ENCODE peak calls at places on chromosomes 4 and X, in ten cellular contexts. T is Karpas-422; S is SK-N-SH; O is neural progenitor cell; F is transverse colon; U is upper lobe of right lung; P is ascending aorta; Z is cardiac muscle cell; W is colonic mucosa; C is CD4-positive, CD25-positive, alpha-beta regulatory T cell. I is an unnamed sample. For H3K36me3 and H3K4me1, the result is how much of the 10 kb centered on the place peaks cover.

GRCh38 chr4:66777097-66777496 is 768.2 kb downstream of the CENPC start:
- DNase-seq in T (no peak), S (no peak), O (no peak), F (no peak), U (no peak), P (no peak), Z (no peak), W (no peak), C (no peak), I (no peak)

GRCh38 chr4:186258216-186258811 is 7.7 kb upstream of the F11 start:
- DNase-seq in T (no peak), S (no peak), O (no peak), F (no peak), U (no peak), P (no peak), Z (no peak), W (no peak), C (no peak), I (no peak)

GRCh38 chr4:6767341-6767724 is 15.2 kb upstream of the KIAA0232 start:
- DNase-seq in T (no peak), S (no peak), O (no peak), F (no peak), U (no peak), P (no peak), Z (no peak), W (peak), C (no peak), I (no peak)

GRCh38 chrX:112513154-112513553 is 166.6 kb downstream of the LHFPL1 start:
- DNase-seq in T (no peak), S (no peak), O (no peak), F (no peak), U (no peak), P (no peak), Z (no peak), W (no peak), C (no peak), I (no peak)

GRCh38 chrX:130975947-130976346 is 72.9 kb upstream of the ENOX2 start:
- DNase-seq in T (peak), S (peak), O (peak), F (peak), U (no peak), P (no peak), Z (peak), W (peak), C (no peak), I (peak)

GRCh38 chrX:31932769-31933168 is 860.9 kb upstream of the FTHL17 start:
- DNase-seq in T (no peak), S (no peak), O (no peak), F (no peak), U (no peak), P (no peak), Z (no peak), W (no peak), C (no peak), I (no peak)

GRCh38 chrX:102085706-102086105 is 39.8 kb upstream of the TCEAL2 start:
- DNase-seq in T (peak), S (no peak), O (no peak), F (no peak), U (no peak), P (no peak), Z (no peak), W (no peak), C (no peak), I (no peak)

GRCh38 chr4:137514401-137515116 is 17.7 kb downstream of the PCDH18 start:
- DNase-seq in T (no peak), S (no peak), O (no peak), F (no peak), U (no peak), P (no peak), Z (no peak), W (no peak), C (no peak), I (no peak)

GRCh38 chr4:94498502-94498901 is 46.8 kb downstream of the PDLIM5 start:
- DNase-seq in T (no peak), S (no peak), O (no peak), F (no peak), U (no peak), P (no peak), Z (no peak), W (no peak), C (no peak), I (no peak)

GRCh38 chr4:5710065-5710961 is 688 bp upstream of the EVC start:
- DNase-seq in T (no peak), S (peak), O (peak), F (no peak), U (no peak), P (no peak), Z (no peak), W (no peak), C (no peak), I (no peak)

GRCh38 chrX:39725928-39726619 is 371.7 kb downstream of the BCOR start:
- DNase-seq in T (no peak), S (peak), O (no peak), F (no peak), U (no peak), P (peak), Z (no peak), W (no peak), C (no peak), I (no peak)

GRCh38 chrX:3232262-3232950 is 114.0 kb downstream of the MXRA5 start:
- DNase-seq in T (no peak), S (no peak), O (no peak), F (no peak), U (no peak), P (no peak), Z (no peak), W (no peak), C (no peak), I (no peak)

GRCh38 chrX:119692241-119693031 is 532 bp downstream of the SEPTIN6 start:
- DNase-seq in T (peak), S (peak), O (peak), F (peak), U (peak), P (no peak), Z (peak), W (peak), C (peak), I (peak)

GRCh38 chrX:43853225-43853828 is 28.9 kb downstream of the MAOB start:
- DNase-seq in T (no peak), S (no peak), O (no peak), F (no peak), U (no peak), P (no peak), Z (no peak), W (no peak), C (no peak), I (no peak)

DNA sequence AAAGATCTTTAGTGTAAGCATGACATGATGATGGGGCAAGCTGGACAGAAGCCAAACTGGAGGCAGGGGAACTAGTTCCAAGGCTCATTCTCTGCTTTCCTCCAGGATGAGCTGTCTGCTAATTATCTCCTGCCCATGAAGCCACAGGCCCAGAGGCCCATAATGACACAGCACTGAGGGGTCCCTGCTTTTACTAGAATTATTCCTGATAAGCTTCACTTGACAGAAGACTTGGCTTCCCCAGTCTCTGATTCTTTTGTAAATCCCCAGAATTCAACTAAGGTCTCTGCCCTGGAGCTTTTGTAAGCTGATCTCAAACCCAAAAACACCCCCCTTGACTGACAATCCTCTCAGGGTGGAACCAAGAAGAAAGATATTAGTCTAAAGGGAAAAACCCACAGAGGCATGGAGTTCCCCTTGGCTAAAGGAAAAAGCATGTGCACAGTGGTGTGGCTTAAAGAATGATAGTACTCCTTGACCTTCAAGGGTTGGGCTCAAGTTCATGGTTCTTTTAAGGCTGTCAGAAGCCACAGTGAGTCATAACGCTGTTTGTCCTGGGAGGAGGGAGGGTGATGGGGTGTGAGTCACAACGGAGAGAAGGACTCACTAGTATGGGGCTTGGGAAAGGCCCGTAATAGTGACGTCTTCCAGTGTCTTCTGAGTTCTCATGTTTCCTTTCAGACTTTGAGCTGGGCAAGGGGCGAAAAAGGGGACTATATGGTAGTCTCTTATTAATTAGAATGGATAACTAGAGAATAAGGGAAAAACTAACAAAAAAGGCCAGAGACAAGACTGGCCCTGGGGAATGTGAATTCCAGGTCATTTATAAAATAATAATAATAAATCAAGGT is 146.0 kb upstream of the CPEB2 start:
- DNase-seq in T (no peak), S (no peak), O (no peak), F (peak), U (no peak), P (peak), Z (no peak), W (peak), C (no peak), I (no peak)
- H3K4me3 ChIP-seq in T (no peak), S (no peak), O (no peak), F (no peak), U (no peak), P (no peak), Z (no peak), W (no peak), C (no peak), I (no peak)

GRCh38 chr4:184397516-184398163 is 76.7 kb downstream of the IRF2 start:
- DNase-seq in T (no peak), S (no peak), O (no peak), F (no peak), U (no peak), P (peak), Z (no peak), W (no peak), C (no peak), I (no peak)

GRCh38 chr4:184395451-184395917 is 78.9 kb downstream of the IRF2 start:
- DNase-seq in T (peak), S (no peak), O (no peak), F (no peak), U (no peak), P (peak), Z (no peak), W (no peak), C (no peak), I (no peak)

GRCh38 chr4:184398741-184399504 is 75.4 kb downstream of the IRF2 start:
- DNase-seq in T (no peak), S (no peak), O (no peak), F (no peak), U (no peak), P (no peak), Z (no peak), W (no peak), C (no peak), I (no peak)

GRCh38 chr4:184396570-184397515 is 77.5 kb downstream of the IRF2 start:
- DNase-seq in T (no peak), S (no peak), O (no peak), F (no peak), U (no peak), P (peak), Z (no peak), W (no peak), C (no peak), I (no peak)

DNA sequence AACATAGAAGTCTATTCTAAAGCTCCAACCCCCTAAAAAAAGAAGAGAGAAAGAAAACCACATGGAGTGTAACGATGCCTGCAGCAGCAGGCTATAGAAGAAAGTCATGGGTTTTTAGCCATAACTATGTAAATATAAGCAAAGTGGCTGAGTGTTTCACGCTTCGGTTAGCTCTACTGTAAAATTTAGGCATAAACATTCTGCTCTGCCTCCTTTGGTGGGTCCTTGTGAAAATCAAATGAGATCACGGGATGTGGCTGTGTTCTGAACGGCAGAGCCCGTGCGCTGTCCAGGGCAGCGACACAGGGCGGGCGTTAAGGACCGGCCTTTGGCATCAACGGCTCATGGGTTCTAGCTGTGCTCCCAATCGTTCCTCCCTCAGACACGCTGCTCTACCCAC is 78.3 kb downstream of the IRF2 start:
- DNase-seq in T (peak), S (no peak), O (no peak), F (no peak), U (no peak), P (peak), Z (no peak), W (no peak), C (no peak), I (no peak)
- H3K36me3 ChIP-seq in T (under half), S (under half), O (under half), F (under half), U (half or more), P (under half), Z (under half), W (under half), C (half or more), I (half or more)

GRCh38 chrX:95057341-95057740 is 1383.3 kb downstream of the FAM133A start:
- DNase-seq in T (no peak), S (no peak), O (no peak), F (no peak), U (no peak), P (no peak), Z (no peak), W (no peak), C (no peak), I (no peak)

GRCh38 chrX:95058815-95059214 is 1384.8 kb downstream of the FAM133A start:
- DNase-seq in T (no peak), S (no peak), O (no peak), F (no peak), U (no peak), P (no peak), Z (no peak), W (no peak), C (no peak), I (no peak)

GRCh38 chrX:95063554-95063953 is 1389.5 kb downstream of the FAM133A start:
- DNase-seq in T (no peak), S (no peak), O (no peak), F (no peak), U (no peak), P (no peak), Z (no peak), W (no peak), C (no peak), I (no peak)

GRCh38 chrX:95056901-95057300 is 1382.9 kb downstream of the FAM133A start:
- DNase-seq in T (peak), S (no peak), O (peak), F (no peak), U (no peak), P (no peak), Z (no peak), W (no peak), C (no peak), I (no peak)

GRCh38 chrX:95059909-95060308 is 1385.9 kb downstream of the FAM133A start:
- DNase-seq in T (no peak), S (no peak), O (no peak), F (no peak), U (no peak), P (no peak), Z (no peak), W (no peak), C (no peak), I (no peak)
- H3K4me1 ChIP-seq in T (under half), S (under half), O (under half), F (under half), U (under half), P (under half), Z (under half), W (under half), C (under half), I (under half)

DNA sequence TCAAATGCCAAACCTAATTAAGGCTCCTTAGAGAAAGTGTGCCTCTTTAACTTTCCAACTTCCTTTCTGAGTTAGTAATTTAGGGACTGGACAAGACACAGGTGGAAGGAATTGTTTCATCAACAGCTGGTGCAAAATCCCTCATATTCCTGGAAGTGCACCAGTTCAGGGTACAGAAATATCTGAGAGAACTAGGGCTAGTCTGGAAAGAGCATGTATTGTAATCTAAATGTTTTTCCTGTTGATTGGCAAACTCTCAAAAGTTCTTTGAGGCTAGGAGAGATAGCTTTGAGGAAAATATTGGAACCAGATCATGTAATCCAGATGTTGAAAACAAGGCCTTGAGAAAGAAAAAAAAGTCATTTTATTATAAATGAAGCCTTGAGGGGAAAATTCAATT is 98.1 kb upstream of the C1GALT1C1 start:
- DNase-seq in T (no peak), S (no peak), O (no peak), F (no peak), U (no peak), P (no peak), Z (no peak), W (no peak), C (no peak), I (no peak)
- H3K4me3 ChIP-seq in T (no peak), S (no peak), O (no peak), F (no peak), U (no peak), P (no peak), Z (no peak), W (no peak), C (no peak), I (no peak)

DNA sequence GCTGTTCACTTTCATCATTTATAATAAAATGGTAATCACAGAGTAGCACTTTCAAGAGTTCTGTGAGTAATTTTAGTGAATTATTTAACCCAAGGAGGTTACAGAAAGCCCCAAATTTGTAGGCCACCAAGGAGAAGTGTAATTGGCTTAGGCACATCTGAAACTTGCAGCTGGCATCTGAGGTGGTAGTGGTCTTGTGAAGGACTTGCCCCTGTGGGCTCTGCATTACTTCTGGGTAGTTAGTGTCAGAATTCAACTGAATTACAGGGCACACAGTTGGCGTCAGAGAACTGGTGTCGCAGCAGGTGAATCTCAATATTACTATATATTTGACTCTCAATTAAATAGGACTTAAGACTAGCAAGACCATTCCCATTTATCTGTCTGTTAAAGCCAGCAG is 36.9 kb downstream of the GPR174 start:
- DNase-seq in T (no peak), S (no peak), O (no peak), F (no peak), U (no peak), P (no peak), Z (no peak), W (no peak), C (no peak), I (no peak)
- H3K36me3 ChIP-seq in T (under half), S (under half), O (under half), F (under half), U (under half), P (under half), Z (under half), W (under half), C (under half), I (under half)

GRCh38 chr4:156593464-156593863 is 378.1 kb downstream of the PDGFC start:
- DNase-seq in T (no peak), S (no peak), O (no peak), F (no peak), U (no peak), P (no peak), Z (no peak), W (no peak), C (no peak), I (no peak)
- H3K4me1 ChIP-seq in T (under half), S (under half), O (under half), F (under half), U (under half), P (under half), Z (under half), W (under half), C (under half), I (under half)

DNA sequence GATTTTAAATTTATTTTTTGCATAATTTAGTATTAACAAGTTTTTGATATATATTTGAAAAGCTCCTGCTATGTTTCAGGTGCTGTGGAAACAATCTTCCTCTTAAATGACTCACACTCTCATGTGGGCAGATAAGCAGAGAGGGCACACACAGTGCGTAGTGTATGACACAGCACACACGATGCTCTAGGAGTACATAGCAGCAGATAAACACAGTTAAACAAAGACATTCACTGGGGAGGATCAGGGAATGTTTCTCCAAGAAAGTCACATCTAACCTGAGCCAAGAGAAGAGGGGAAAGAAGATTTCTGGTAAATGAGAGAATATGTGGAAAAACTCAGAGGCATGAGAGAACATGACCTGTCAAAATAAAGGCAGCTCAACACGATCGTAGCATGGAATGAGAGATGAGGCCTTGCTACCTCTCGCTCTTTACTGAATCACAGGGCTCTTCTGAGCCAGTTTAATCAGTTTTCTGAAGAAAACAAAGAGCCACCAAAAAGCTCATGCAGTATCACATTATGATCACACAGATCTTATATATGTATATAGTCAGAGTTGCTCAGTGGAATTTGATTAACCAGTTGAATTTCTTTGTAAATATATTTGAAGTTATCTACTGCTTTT is 251.0 kb downstream of the ANK2 start:
- DNase-seq in T (no peak), S (no peak), O (no peak), F (no peak), U (no peak), P (no peak), Z (peak), W (no peak), C (no peak), I (no peak)
- H3K4me3 ChIP-seq in T (no peak), S (no peak), O (no peak), F (no peak), U (no peak), P (no peak), Z (no peak), W (no peak), C (no peak), I (no peak)

DNA sequence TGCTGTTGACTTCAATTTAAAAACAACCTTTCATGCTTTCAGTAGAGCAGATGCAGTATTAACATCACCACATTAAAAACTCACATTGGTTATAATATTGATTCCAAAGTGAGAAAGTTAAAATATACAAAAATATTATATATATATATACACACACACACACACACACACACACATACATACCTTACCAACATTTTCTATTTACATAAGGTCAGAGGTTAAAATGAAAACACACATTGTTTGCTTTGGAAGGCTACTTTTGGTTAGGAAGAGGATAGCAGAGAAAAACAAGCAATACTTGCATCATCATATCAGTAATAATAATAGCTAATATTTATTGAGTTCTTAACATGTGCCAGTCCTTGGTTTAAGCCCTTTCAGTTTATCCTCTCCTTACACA is 226.5 kb downstream of the PPP4R3C start:
- DNase-seq in T (no peak), S (no peak), O (no peak), F (no peak), U (no peak), P (no peak), Z (no peak), W (no peak), C (no peak), I (no peak)
- H3K36me3 ChIP-seq in T (under half), S (under half), O (under half), F (under half), U (under half), P (under half), Z (under half), W (under half), C (under half), I (under half)

GRCh38 chr4:86947494-86948120 is 12.8 kb downstream of the AFF1 start:
- DNase-seq in T (no peak), S (no peak), O (no peak), F (no peak), U (no peak), P (no peak), Z (no peak), W (no peak), C (no peak), I (no peak)
- H3K4me1 ChIP-seq in T (under half), S (under half), O (under half), F (under half), U (under half), P (under half), Z (under half), W (under half), C (under half), I (under half)